ENCODE peak calls at places on chromosomes 7 and 10, in ten cellular contexts. Y is NCI-H2081; E is lower lobe of right lung; Z is stimulated activated CD8-positive, alpha-beta memory T cell treated with anti-CD3 and anti-CD28 coated beads, Interleukin-12 subunit alpha, Interleukin-12 subunit beta, amount 100 ng/mL, for 4 hours; U is amniotic epithelial cell; Q is ELF-1; H is Ammon's horn; S is activated CD8-positive, alpha-beta memory T cell treated with anti-CD3 and anti-CD28 coated beads for 24 hours; A is NCI-H1092 treated with DMSO at 0.1 percent for 48 hours; L is prostate gland. D is an unnamed sample.

GRCh38 chr10:102837230-102837721 is at the start of gene CYP17A1:
- DNase-seq in Y (no peak), E (peak), Z (no peak), U (peak), Q (no peak), H (no peak), S (no peak), A (peak), L (no peak), D (peak)

GRCh38 chr7:32427769-32428291 is 62.4 kb downstream of the LSM5 start:
- DNase-seq in Y (peak), E (peak), Z (peak), U (peak), Q (peak), H (peak), S (peak), A (peak), L (peak), D (peak)

GRCh38 chr7:27124096-27124978 is 6.2 kb downstream of the HOXA4 start:
- DNase-seq in Y (no peak), E (no peak), Z (no peak), U (peak), Q (peak), H (no peak), S (peak), A (no peak), L (no peak), D (peak)

GRCh38 chr10:35822316-35822715 is 180.2 kb upstream of the FZD8 start:
- DNase-seq in Y (no peak), E (peak), Z (no peak), U (peak), Q (peak), H (peak), S (no peak), A (peak), L (peak), D (peak)

GRCh38 chr7:96648784-96649183 is 60.9 kb downstream of the SEM1 start:
- DNase-seq in Y (no peak), E (no peak), Z (no peak), U (no peak), Q (no peak), H (no peak), S (no peak), A (no peak), L (no peak), D (no peak)

GRCh38 chr10:72796042-72796441 is 97.5 kb upstream of the OIT3 start:
- DNase-seq in Y (no peak), E (no peak), Z (no peak), U (peak), Q (no peak), H (no peak), S (no peak), A (no peak), L (no peak), D (no peak)

GRCh38 chr7:111763221-111763791 is 201.0 kb upstream of the IMMP2L start:
- DNase-seq in Y (peak), E (no peak), Z (no peak), U (peak), Q (peak), H (no peak), S (no peak), A (peak), L (no peak), D (no peak)

GRCh38 chr7:2720024-2720423 is 32.0 kb downstream of the AMZ1 start:
- DNase-seq in Y (no peak), E (no peak), Z (no peak), U (no peak), Q (no peak), H (peak), S (no peak), A (peak), L (no peak), D (no peak)

GRCh38 chr10:109037978-109038377 is 885.3 kb downstream of the XPNPEP1 start:
- DNase-seq in Y (no peak), E (no peak), Z (no peak), U (no peak), Q (no peak), H (no peak), S (no peak), A (no peak), L (no peak), D (no peak)

GRCh38 chr10:116429288-116429977 is 1.8 kb downstream of the PNLIPRP3 start:
- DNase-seq in Y (no peak), E (no peak), Z (no peak), U (no peak), Q (no peak), H (no peak), S (no peak), A (no peak), L (peak), D (no peak)

GRCh38 chr7:91285966-91286365 is 21.7 kb downstream of the FZD1 start:
- DNase-seq in Y (no peak), E (no peak), Z (no peak), U (peak), Q (no peak), H (no peak), S (no peak), A (peak), L (no peak), D (no peak)

GRCh38 chr10:10118131-10118530 is 899.5 kb upstream of the CELF2 start:
- DNase-seq in Y (no peak), E (no peak), Z (no peak), U (no peak), Q (no peak), H (no peak), S (no peak), A (no peak), L (no peak), D (no peak)

GRCh38 chr10:29022513-29022912 is 266.4 kb upstream of the LYZL1 start:
- DNase-seq in Y (no peak), E (no peak), Z (no peak), U (no peak), Q (peak), H (no peak), S (no peak), A (peak), L (no peak), D (no peak)

GRCh38 chr10:127694580-127695193 is 42.3 kb upstream of the FOXI2 start:
- DNase-seq in Y (peak), E (peak), Z (no peak), U (no peak), Q (peak), H (no peak), S (no peak), A (peak), L (no peak), D (no peak)

GRCh38 chr10:63976538-63976937 is 455.3 kb downstream of the REEP3 start:
- DNase-seq in Y (peak), E (peak), Z (no peak), U (no peak), Q (peak), H (peak), S (peak), A (peak), L (peak), D (no peak)

GRCh38 chr10:4721994-4722753 is 103.8 kb upstream of the AKR1E2 start:
- DNase-seq in Y (no peak), E (no peak), Z (no peak), U (peak), Q (no peak), H (no peak), S (no peak), A (no peak), L (no peak), D (no peak)

GRCh38 chr7:129258649-129259389 is 34.0 kb downstream of the AHCYL2 start:
- DNase-seq in Y (no peak), E (no peak), Z (no peak), U (no peak), Q (peak), H (peak), S (no peak), A (no peak), L (no peak), D (no peak)

GRCh38 chr10:43409385-43410109 is 561 bp upstream of the HNRNPF start:
- DNase-seq in Y (peak), E (peak), Z (peak), U (no peak), Q (peak), H (peak), S (peak), A (peak), L (no peak), D (peak)

GRCh38 chr10:1824928-1825327 is 87.6 kb upstream of the ADARB2 start:
- DNase-seq in Y (no peak), E (no peak), Z (no peak), U (no peak), Q (no peak), H (no peak), S (no peak), A (no peak), L (no peak), D (no peak)

GRCh38 chr7:114620208-114620607 is 205.6 kb downstream of the FOXP2 start:
- DNase-seq in Y (no peak), E (no peak), Z (no peak), U (no peak), Q (no peak), H (no peak), S (no peak), A (no peak), L (no peak), D (no peak)

GRCh38 chr10:106897631-106898161 is 266.8 kb downstream of the SORCS1 start:
- DNase-seq in Y (no peak), E (no peak), Z (no peak), U (no peak), Q (no peak), H (no peak), S (no peak), A (no peak), L (no peak), D (no peak)

GRCh38 chr10:102916173-102916572 is 1.9 kb upstream of the CNNM2 start:
- DNase-seq in Y (no peak), E (no peak), Z (no peak), U (no peak), Q (no peak), H (no peak), S (no peak), A (no peak), L (no peak), D (no peak)

GRCh38 chr7:5441840-5442513 is 18.3 kb upstream of the TNRC18 start:
- DNase-seq in Y (no peak), E (no peak), Z (no peak), U (no peak), Q (no peak), H (no peak), S (no peak), A (no peak), L (no peak), D (no peak)

GRCh38 chr10:89792187-89792586 is 90.8 kb downstream of the KIF20B start:
- DNase-seq in Y (no peak), E (no peak), Z (no peak), U (no peak), Q (no peak), H (no peak), S (no peak), A (no peak), L (no peak), D (no peak)

GRCh38 chr10:59829601-59830000 is 76.3 kb upstream of the MRLN start:
- DNase-seq in Y (no peak), E (no peak), Z (no peak), U (no peak), Q (no peak), H (no peak), S (no peak), A (no peak), L (no peak), D (no peak)

GRCh38 chr7:30726296-30727006 is 25.5 kb upstream of the INMT start:
- DNase-seq in Y (no peak), E (no peak), Z (no peak), U (no peak), Q (no peak), H (no peak), S (peak), A (no peak), L (no peak), D (no peak)

GRCh38 chr7:84372155-84372621 is 177.6 kb upstream of the SEMA3A start:
- DNase-seq in Y (no peak), E (no peak), Z (no peak), U (peak), Q (no peak), H (no peak), S (no peak), A (no peak), L (no peak), D (no peak)

GRCh38 chr7:14394786-14395185 is 405.3 kb upstream of the ETV1 start:
- DNase-seq in Y (no peak), E (no peak), Z (no peak), U (no peak), Q (no peak), H (no peak), S (no peak), A (no peak), L (no peak), D (no peak)

GRCh38 chr7:18771834-18772566 is 276.5 kb downstream of the HDAC9 start:
- DNase-seq in Y (peak), E (no peak), Z (no peak), U (no peak), Q (no peak), H (no peak), S (no peak), A (no peak), L (no peak), D (no peak)

GRCh38 chr7:42123716-42124115 is 113.3 kb downstream of the GLI3 start:
- DNase-seq in Y (no peak), E (no peak), Z (no peak), U (no peak), Q (no peak), H (no peak), S (no peak), A (no peak), L (no peak), D (no peak)

GRCh38 chr7:88276605-88277153 is 30.0 kb downstream of the STEAP4 start:
- DNase-seq in Y (no peak), E (no peak), Z (no peak), U (no peak), Q (peak), H (no peak), S (no peak), A (no peak), L (no peak), D (no peak)

GRCh38 chr10:93180402-93181040 is 106.8 kb downstream of the CYP26A1 start:
- DNase-seq in Y (no peak), E (no peak), Z (no peak), U (peak), Q (peak), H (no peak), S (no peak), A (no peak), L (no peak), D (no peak)

GRCh38 chr10:79383974-79384606 is 36.8 kb downstream of the PPIF start:
- DNase-seq in Y (no peak), E (peak), Z (no peak), U (no peak), Q (no peak), H (no peak), S (peak), A (no peak), L (peak), D (peak)

GRCh38 chr7:55366461-55367138 is 1.5 kb downstream of the LANCL2 start:
- DNase-seq in Y (peak), E (no peak), Z (no peak), U (peak), Q (no peak), H (no peak), S (no peak), A (peak), L (no peak), D (no peak)

GRCh38 chr7:81956520-81956919 is 186.7 kb upstream of the HGF start:
- DNase-seq in Y (peak), E (no peak), Z (no peak), U (peak), Q (no peak), H (peak), S (no peak), A (peak), L (no peak), D (no peak)

GRCh38 chr7:26375604-26376207 is 84.0 kb downstream of the SNX10 start:
- DNase-seq in Y (peak), E (no peak), Z (no peak), U (no peak), Q (no peak), H (no peak), S (no peak), A (peak), L (no peak), D (no peak)

GRCh38 chr7:66657798-66658197 is 29.1 kb downstream of the KCTD7 start:
- DNase-seq in Y (no peak), E (no peak), Z (no peak), U (no peak), Q (no peak), H (no peak), S (no peak), A (no peak), L (no peak), D (no peak)

D was measured in upper lobe of left lung.